ENCODE peak calls at places on chromosomes 3 and 15, in nine cellular contexts. W is breast epithelium; D is Panc1; B is neural progenitor cell; M is cardiac muscle cell; Q is fibroblast of lung; H is heart right ventricle; O is uterus; X is CD8-positive, alpha-beta memory T cell. F is an unnamed sample.

GRCh38 chr3:182201769-182202168 is 490.0 kb downstream of the SOX2 start:
- DNase-seq in X (no peak), Q (no peak), H (no peak), D (no peak), W (no peak), B (no peak), M (no peak), O (no peak), F (no peak)

GRCh38 chr3:13346481-13347389 is 73.4 kb downstream of the NUP210 start:
- DNase-seq in X (peak; percentile 83), W (no peak), H (peak; percentile 27), O (no peak), M (peak; percentile 56), Q (no peak), D (no peak), B (peak; percentile 73), F (no peak)

GRCh38 chr3:54874816-54875556 is 52.9 kb downstream of the LRTM1 start:
- DNase-seq in Q (no peak), H (no peak), W (no peak), X (no peak), O (no peak), B (no peak), D (no peak), M (no peak), F (no peak)

GRCh38 chr15:52682776-52683175 is 3.6 kb upstream of the ATOSA start:
- DNase-seq in D (no peak), O (no peak), W (no peak), B (no peak), Q (no peak), M (no peak), X (no peak), H (no peak), F (no peak)

GRCh38 chr3:126131881-126132750 is 48.2 kb upstream of the SLC41A3 start:
- DNase-seq in D (no peak), O (peak; percentile 9), W (peak; percentile 28), X (peak; percentile 38), M (no peak), H (peak; percentile 2), Q (no peak), B (no peak), F (peak; percentile 56)

GRCh38 chr15:78907577-78907976 is 34.9 kb downstream of the MORF4L1 start:
- DNase-seq in X (no peak), M (peak; percentile 53), D (no peak), Q (no peak), B (peak; percentile 76), O (no peak), H (no peak), W (no peak), F (no peak)

GRCh38 chr15:43067717-43068461 is 37.9 kb downstream of the UBR1 start:
- DNase-seq in X (no peak), O (no peak), D (no peak), H (no peak), Q (peak; percentile 4), B (no peak), W (no peak), M (peak; percentile 4), F (no peak)

GRCh38 chr15:81387629-81388430 is 13.8 kb upstream of the TMC3 start:
- DNase-seq in Q (no peak), O (no peak), W (no peak), X (no peak), H (no peak), B (no peak), D (no peak), M (no peak), F (no peak)

GRCh38 chr3:113485161-113485609 is 29.8 kb downstream of the SPICE1 start:
- DNase-seq in X (peak; percentile 52), H (no peak), Q (no peak), D (no peak), O (no peak), M (no peak), W (no peak), B (no peak), F (no peak)

GRCh38 chr3:8239718-8240698 is 261.6 kb upstream of the LMCD1 start:
- DNase-seq in H (no peak), X (no peak), O (no peak), W (no peak), B (peak; percentile 70), M (peak; percentile 71), D (peak; percentile 42), Q (peak; percentile 73), F (no peak)

GRCh38 chr3:41600616-41601015 is 361.3 kb downstream of the ULK4 start:
- DNase-seq in W (no peak), O (no peak), H (no peak), D (no peak), Q (no peak), M (no peak), X (no peak), B (no peak), F (no peak)

GRCh38 chr15:69478259-69478687 is 25.7 kb downstream of the RPLP1 start:
- DNase-seq in O (peak; percentile 46), D (no peak), X (peak; percentile 60), B (peak; percentile 88), Q (peak; percentile 58), W (no peak), H (peak; percentile 21), M (peak; percentile 88), F (peak; percentile 84)

GRCh38 chr15:69535101-69535638 is 82.6 kb downstream of the RPLP1 start:
- DNase-seq in Q (peak; percentile 32), O (no peak), B (no peak), H (no peak), M (no peak), W (peak; percentile 19), X (no peak), D (no peak), F (no peak)

GRCh38 chr15:63155486-63155885 is 1.8 kb downstream of the RPS27L start:
- DNase-seq in M (no peak), B (no peak), O (no peak), Q (no peak), W (no peak), D (no peak), X (no peak), H (no peak), F (no peak)

GRCh38 chr3:152021951-152022461 is 148.6 kb downstream of the SUCNR1 start:
- DNase-seq in O (peak; percentile 24), W (no peak), H (no peak), D (no peak), M (no peak), B (no peak), X (no peak), Q (peak; percentile 14), F (no peak)

GRCh38 chr3:32483772-32484171 is 18.9 kb downstream of the CMTM6 start:
- DNase-seq in H (no peak), W (no peak), D (no peak), X (no peak), Q (no peak), B (no peak), O (no peak), M (no peak), F (no peak)

GRCh38 chr3:81925385-81925784 is 163.9 kb upstream of the GBE1 start:
- DNase-seq in B (no peak), H (no peak), M (no peak), Q (no peak), X (no peak), W (no peak), O (no peak), D (no peak), F (no peak)

GRCh38 chr3:66948853-66949252 is 49.3 kb upstream of the KBTBD8 start:
- DNase-seq in Q (no peak), X (no peak), H (no peak), B (no peak), M (no peak), W (no peak), D (no peak), O (no peak), F (no peak)

GRCh38 chr15:50355612-50355905 is 561 bp upstream of the GABPB1 start:
- DNase-seq in X (no peak), H (no peak), Q (no peak), W (no peak), B (no peak), M (no peak), O (no peak), D (no peak), F (no peak)

GRCh38 chr15:22995786-22996185 is 15.6 kb upstream of the CYFIP1 start:
- DNase-seq in H (no peak), B (no peak), X (no peak), O (no peak), Q (no peak), W (no peak), M (no peak), D (no peak), F (no peak)

DNA sequence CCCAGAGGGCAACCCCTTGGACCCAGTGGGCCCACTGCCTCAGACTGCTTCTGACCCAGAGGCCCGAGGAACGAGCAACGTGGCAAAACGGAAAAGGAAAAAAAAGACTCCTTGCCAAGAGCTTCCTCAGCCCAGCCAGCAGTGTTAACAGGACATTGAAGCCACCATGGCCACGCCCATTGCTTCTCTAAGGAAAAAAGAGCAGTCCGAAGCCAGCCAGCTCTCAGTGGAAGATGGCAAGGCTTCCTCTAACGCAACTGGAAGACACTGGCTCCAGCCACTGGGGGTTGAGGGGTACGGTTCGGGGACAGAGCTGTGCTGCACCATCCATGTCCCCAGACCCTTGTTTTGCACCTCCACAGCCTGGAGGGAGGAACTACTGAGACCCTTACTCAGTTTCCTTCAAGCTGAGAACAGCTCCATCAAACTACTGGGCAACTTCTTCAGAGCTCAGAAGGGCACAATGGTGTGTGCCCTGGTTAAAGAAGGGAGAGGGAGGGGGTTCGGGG is 10.7 kb downstream of the BMF start:
- DNase-seq in B (no peak), O (peak; percentile 47), M (no peak), Q (peak; percentile 36), X (peak; percentile 43), H (peak; percentile 66), W (no peak), D (no peak), F (peak; percentile 84)
- H3K27ac ChIP-seq in B (no peak overlapping the region), O (peak overlapping the region; percentile 95), M (peak overlapping the region; percentile 99), Q (peak overlapping the region; percentile 92), X (peak overlapping the region; percentile 43), H (peak overlapping the region; percentile 81), W (peak overlapping the region; percentile 92), D (peak overlapping the region; percentile 80), F (peak overlapping the region; percentile 89)

DNA sequence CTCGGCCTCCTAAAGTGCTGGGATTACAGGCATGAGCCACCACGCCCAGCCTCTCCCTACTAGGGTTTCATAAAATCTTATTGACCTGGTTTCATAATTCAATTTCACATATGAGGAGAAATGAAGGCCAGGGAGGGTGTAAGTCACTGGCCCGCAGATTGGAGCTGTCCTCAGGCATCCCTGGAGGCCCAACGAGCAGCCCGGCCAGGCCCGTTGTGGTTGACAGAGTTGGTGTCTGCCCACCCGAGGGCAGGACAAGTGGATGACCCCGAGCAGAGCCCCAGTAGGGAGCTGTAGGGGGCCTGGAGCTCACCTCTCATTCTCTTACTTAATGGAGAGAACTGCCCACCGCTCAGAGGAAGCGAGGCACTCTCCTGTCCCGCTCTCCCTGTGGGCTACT is 78.9 kb downstream of the CPN2 start:
- DNase-seq in H (no peak), B (no peak), M (no peak), Q (no peak), X (peak; percentile 25), W (no peak), O (peak; percentile 13), D (no peak), F (no peak)
- H3K4me1 ChIP-seq in H (peaks cover 66% of the 10 kb centered on the region), B (peaks cover 60% of the 10 kb centered on the region), M (no peaks in the 10 kb centered on the region), Q (peaks cover 9% of the 10 kb centered on the region), X (no peaks in the 10 kb centered on the region), W (peaks cover 22% of the 10 kb centered on the region), O (peaks cover 21% of the 10 kb centered on the region), D (peaks cover 39% of the 10 kb centered on the region), F (no peaks in the 10 kb centered on the region)

GRCh38 chr3:14502472-14502871 is 37.7 kb downstream of the GRIP2 start:
- DNase-seq in B (no peak), D (no peak), M (no peak), H (no peak), W (no peak), O (no peak), X (no peak), Q (no peak), F (no peak)
- H3K9me3 ChIP-seq in B (no peaks in the 10 kb centered on the region), D (no peaks in the 10 kb centered on the region), M (no peaks in the 10 kb centered on the region), H (no peaks in the 10 kb centered on the region), W (no peaks in the 10 kb centered on the region), O (no peaks in the 10 kb centered on the region), X (no peaks in the 10 kb centered on the region), Q (no peaks in the 10 kb centered on the region), F (peaks cover 5% of the 10 kb centered on the region)

GRCh38 chr15:57503911-57504598 is 87.6 kb upstream of the MYZAP start:
- DNase-seq in H (peak; percentile 57), B (no peak), D (no peak), W (no peak), M (peak; percentile 40), Q (peak; percentile 21), X (no peak), O (peak; percentile 61), F (no peak)
- H3K27ac ChIP-seq in H (no peak overlapping the region), B (no peak overlapping the region), D (no peak overlapping the region), W (peak overlapping the region; percentile 82), M (peak overlapping the region; percentile 95), Q (no peak overlapping the region), X (no peak overlapping the region), O (no peak overlapping the region), F (no peak overlapping the region)

F was measured in aorta.